ENCODE peak calls at places on chromosomes 3 and 15, in four cellular contexts. B is HepG2, Z is WTC11, K is K562. N is an unnamed sample.

GRCh38 chr15:76150508-76150907 is 90.7 kb downstream of the TMEM266 start:
- DNase-seq in Z (no peak), K (no peak), B (no peak), N (no peak)

GRCh38 chr15:51908312-51908711 is 63.3 kb downstream of the LEO1 start:
- DNase-seq in K (no peak), Z (no peak), B (no peak), N (peak; percentile 36)

GRCh38 chr3:126133606-126134005 is 46.8 kb downstream of the ALDH1L1 start:
- DNase-seq in B (no peak), K (no peak), Z (peak; percentile 5), N (no peak)

GRCh38 chr3:115351193-115351592 is 204.1 kb upstream of the ZBTB20 start:
- DNase-seq in K (no peak), Z (no peak), B (no peak), N (no peak)

GRCh38 chr3:66483006-66483928 is 17.6 kb downstream of the LRIG1 start:
- DNase-seq in B (no peak), K (no peak), Z (peak; percentile 26), N (no peak)

GRCh38 chr3:113273011-113273410 is 61.7 kb downstream of the BOC start:
- DNase-seq in K (no peak), B (no peak), Z (no peak), N (no peak)

GRCh38 chr3:101466465-101467309 is 46.3 kb downstream of the SENP7 start:
- DNase-seq in K (no peak), B (peak; percentile 53), Z (peak; percentile 67), N (peak; percentile 21)

GRCh38 chr3:13063225-13063624 is 10.0 kb downstream of the IQSEC1 start:
- DNase-seq in K (no peak), Z (no peak), B (no peak), N (no peak)

GRCh38 chr15:68957686-68958085 is 27.4 kb downstream of the SPESP1 start:
- DNase-seq in B (no peak), K (no peak), Z (no peak), N (no peak)

GRCh38 chr3:149299938-149300791 is 33.3 kb downstream of the TM4SF18 start:
- DNase-seq in K (peak; percentile 23), Z (no peak), B (peak; percentile 94), N (peak; percentile 98)

GRCh38 chr15:37099321-37100108 is 834 bp downstream of the MEIS2 start:
- DNase-seq in Z (no peak), K (peak; percentile 62), B (peak; percentile 66), N (peak; percentile 35)

GRCh38 chr3:78516937-78517336 is 1250.9 kb downstream of the ROBO1 start:
- DNase-seq in K (no peak), Z (no peak), B (no peak), N (no peak)

GRCh38 chr3:78519281-78519680 is 1248.5 kb downstream of the ROBO1 start:
- DNase-seq in Z (no peak), K (no peak), B (no peak), N (no peak)

GRCh38 chr3:78516437-78516836 is 1251.4 kb downstream of the ROBO1 start:
- DNase-seq in Z (no peak), B (no peak), K (no peak), N (no peak)

GRCh38 chr3:78517932-78518331 is 1249.9 kb downstream of the ROBO1 start:
- DNase-seq in K (no peak), B (no peak), Z (no peak), N (no peak)
- TF ChIP-seq HMGXB4 in K (no peak), B (no peak), Z (no peak), N (no peak)

GRCh38 chr15:63555520-63555919 is 41.7 kb upstream of the FBXL22 start:
- DNase-seq in Z (no peak), B (no peak), K (no peak), N (no peak)
- TF ChIP-seq HMGXB4 in Z (no peak), B (no peak), K (no peak), N (no peak)

DNA sequence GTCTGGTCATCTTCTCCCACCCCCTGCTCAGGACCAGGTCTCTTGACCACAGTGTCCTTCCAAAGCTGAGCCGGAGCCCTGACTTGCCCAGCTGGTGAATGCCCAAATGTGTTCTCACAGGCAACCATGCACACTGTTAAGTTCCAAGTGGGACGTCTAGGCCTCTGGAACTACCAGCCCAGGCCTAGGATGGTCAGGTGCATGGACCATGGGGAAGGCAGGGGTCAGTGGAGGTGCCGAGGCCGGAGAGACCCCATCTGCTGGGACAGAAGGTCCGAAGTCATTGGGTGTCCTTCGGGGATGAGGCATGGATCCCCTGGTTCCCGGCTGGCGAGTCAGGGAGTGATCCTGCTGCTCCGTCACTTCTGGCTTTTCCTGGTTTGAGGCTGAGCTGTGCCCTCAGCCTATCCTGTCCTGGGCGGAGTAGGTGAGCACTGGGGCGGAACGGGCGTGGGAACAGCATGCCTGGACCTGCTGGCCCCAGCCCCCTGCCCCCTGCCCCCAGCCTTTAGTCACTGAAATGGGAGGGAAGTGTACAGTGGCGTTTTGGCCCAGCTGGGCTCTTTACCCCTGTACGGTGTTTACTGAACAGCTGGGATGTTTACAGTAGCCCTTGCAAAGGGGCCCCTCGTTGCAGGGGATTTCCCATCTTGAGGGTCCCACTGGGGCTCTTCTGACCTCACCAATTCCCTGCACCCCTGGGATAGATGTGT is 12.1 kb downstream of the SEMA3F start:
- DNase-seq in B (peak; percentile 68), K (no peak), Z (no peak), N (no peak)
- TF ChIP-seq HMGXB4 in B (no peak), K (no peak), Z (no peak), N (no peak)

GRCh38 chr15:53671545-53671944 is 87.9 kb downstream of the WDR72 start:
- DNase-seq in B (no peak), Z (no peak), K (no peak), N (no peak)
- TF ChIP-seq HMGXB4 in B (no peak), Z (no peak), K (no peak), N (no peak)

GRCh38 chr3:185942396-185942795 is 4.6 kb upstream of the TRA2B start:
- DNase-seq in B (no peak), Z (no peak), K (no peak), N (no peak)
- TF ChIP-seq HMGXB4 in B (no peak), Z (no peak), K (no peak), N (no peak)

GRCh38 chr3:195135921-195136320 is 135.0 kb downstream of the XXYLT1 start:
- DNase-seq in Z (no peak), K (no peak), B (no peak), N (no peak)
- TF ChIP-seq HMGXB4 in Z (no peak), K (no peak), B (no peak), N (no peak)

GRCh38 chr3:185460719-185461350 is 38.0 kb downstream of the TMEM41A start:
- DNase-seq in B (no peak), Z (no peak), K (peak; percentile 46), N (peak; percentile 26)
- TF ChIP-seq HMGXB4 in B (no peak), Z (no peak), K (no peak), N (no peak)

GRCh38 chr15:66936115-66936863 is 129.1 kb upstream of the SMAD3 start:
- DNase-seq in B (no peak), Z (no peak), K (no peak), N (no peak)
- TF ChIP-seq HMGXB4 in B (no peak), Z (no peak), K (no peak), N (no peak)

GRCh38 chr3:43214616-43215015 is 71.7 kb upstream of the SNRK start:
- DNase-seq in Z (no peak), K (no peak), B (no peak), N (no peak)
- TF ChIP-seq HMGXB4 in Z (no peak), K (no peak), B (no peak), N (no peak)